ENCODE peak calls at places on chromosomes 2 and 18, in five cellular contexts. C, O, S, T and H are unnamed samples.

GRCh38 chr2:88868861-88869260 is 177.4 kb downstream of the RPIA start:
- DNase-seq in C (no peak), O (no peak), S (no peak), T (no peak), H (no peak)

GRCh38 chr2:160630801-160631590 is 137.4 kb upstream of the RBMS1 start:
- DNase-seq in C (no peak), O (peak; percentile 57), S (peak; percentile 31), T (no peak), H (peak; percentile 15)

GRCh38 chr2:226477221-226478120 is 322.1 kb downstream of the IRS1 start:
- DNase-seq in C (no peak), O (peak; percentile 21), S (no peak), T (no peak), H (peak; percentile 12)

GRCh38 chr2:81266106-81266505 is 961.6 kb upstream of the LRRTM1 start:
- DNase-seq in C (no peak), O (no peak), S (no peak), T (no peak), H (no peak)

GRCh38 chr2:122843503-122843902 is 1088.1 kb downstream of the TSN start:
- DNase-seq in C (no peak), O (no peak), S (no peak), T (no peak), H (peak; percentile 12)

GRCh38 chr2:196914867-196915465 is 11.5 kb downstream of the PGAP1 start:
- DNase-seq in C (no peak), O (no peak), S (no peak), T (no peak), H (no peak)

GRCh38 chr2:218329027-218329825 is 27.4 kb upstream of the CATIP start:
- DNase-seq in C (no peak), O (no peak), S (no peak), T (no peak), H (no peak)

GRCh38 chr2:173568054-173568453 is 213.4 kb downstream of the CDCA7 start:
- DNase-seq in C (no peak), O (peak; percentile 48), S (peak; percentile 30), T (no peak), H (no peak)

GRCh38 chr2:112182581-112183034 is 44.4 kb downstream of the FBLN7 start:
- DNase-seq in C (no peak), O (no peak), S (no peak), T (no peak), H (no peak)

GRCh38 chr2:232926448-232927040 is 56.5 kb downstream of the SNORC start:
- DNase-seq in C (no peak), O (no peak), S (no peak), T (no peak), H (peak; percentile 6)

GRCh38 chr2:218394298-218395089 is 5.2 kb upstream of the CTDSP1 start:
- DNase-seq in C (no peak), O (no peak), S (peak; percentile 31), T (peak; percentile 55), H (no peak)

GRCh38 chr2:26901326-26902183 is 53.6 kb downstream of the DPYSL5 start:
- DNase-seq in C (no peak), O (peak; percentile 7), S (peak; percentile 19), T (no peak), H (no peak)

GRCh38 chr18:14174706-14175085 is 42.5 kb upstream of the ZNF519 start:
- DNase-seq in C (no peak), O (no peak), S (no peak), T (no peak), H (no peak)

GRCh38 chr18:69528439-69528838 is 127.8 kb downstream of the DOK6 start:
- DNase-seq in C (peak; percentile 54), O (peak; percentile 25), S (peak; percentile 25), T (no peak), H (peak; percentile 75)

GRCh38 chr2:128637481-128638155 is 318.9 kb upstream of the HS6ST1 start:
- DNase-seq in C (no peak), O (no peak), S (no peak), T (no peak), H (no peak)

GRCh38 chr2:49021170-49021743 is 133.1 kb downstream of the FSHR start:
- DNase-seq in C (no peak), O (no peak), S (no peak), T (no peak), H (no peak)

GRCh38 chr2:32553829-32554432 is 73.9 kb upstream of the TTC27 start:
- DNase-seq in C (peak; percentile 67), O (peak; percentile 57), S (peak; percentile 78), T (no peak), H (peak; percentile 74)

GRCh38 chr2:170770008-170770303 is 222 bp upstream of the ERICH2 start:
- DNase-seq in C (no peak), O (no peak), S (no peak), T (no peak), H (no peak)

GRCh38 chr2:238728322-238729260 is 119.3 kb upstream of the TWIST2 start:
- DNase-seq in C (peak; percentile 41), O (peak; percentile 95), S (peak; percentile 48), T (peak; percentile 70), H (peak; percentile 75)

GRCh38 chr2:172113617-172114016 is 10.9 kb upstream of the DLX2 start:
- DNase-seq in C (peak; percentile 42), O (peak; percentile 75), S (peak; percentile 79), T (no peak), H (peak; percentile 55)

GRCh38 chr18:5746844-5747243 is 148.5 kb downstream of the TMEM200C start:
- DNase-seq in C (no peak), O (no peak), S (no peak), T (no peak), H (no peak)

GRCh38 chr2:190649798-190650390 is 1.0 kb downstream of the NAB1 start:
- DNase-seq in C (peak; percentile 56), O (peak; percentile 54), S (no peak), T (no peak), H (peak; percentile 57)

GRCh38 chr18:7566587-7567486 is at the start of gene PTPRM:
- DNase-seq in C (peak; percentile 78), O (peak; percentile 94), S (peak; percentile 83), T (peak; percentile 86), H (peak; percentile 72)

GRCh38 chr2:235011929-235012631 is 60.3 kb downstream of the SH3BP4 start:
- DNase-seq in C (no peak), O (no peak), S (no peak), T (no peak), H (no peak)

GRCh38 chr2:205680067-205680466 is 2.2 kb upstream of the NRP2 start:
- DNase-seq in C (peak; percentile 90), O (peak; percentile 86), S (peak; percentile 97), T (peak; percentile 73), H (peak; percentile 89)

GRCh38 chr2:180190851-180191250 is 183.8 kb upstream of the CWC22 start:
- DNase-seq in C (no peak), O (no peak), S (no peak), T (no peak), H (no peak)

GRCh38 chr2:180191352-180192124 is 184.4 kb upstream of the CWC22 start:
- DNase-seq in C (peak; percentile 13), O (peak; percentile 71), S (peak; percentile 66), T (no peak), H (peak; percentile 51)

GRCh38 chr2:180195847-180196246 is 188.8 kb upstream of the CWC22 start:
- DNase-seq in C (no peak), O (no peak), S (no peak), T (no peak), H (no peak)

GRCh38 chr2:180196419-180196977 is 189.4 kb upstream of the CWC22 start:
- DNase-seq in C (no peak), O (peak; percentile 42), S (no peak), T (no peak), H (peak; percentile 13)
- H3K4me3 ChIP-seq in C (no peak overlapping the region), O (no peak overlapping the region), S (no peak overlapping the region), T (no peak overlapping the region), H (no peak overlapping the region)

DNA sequence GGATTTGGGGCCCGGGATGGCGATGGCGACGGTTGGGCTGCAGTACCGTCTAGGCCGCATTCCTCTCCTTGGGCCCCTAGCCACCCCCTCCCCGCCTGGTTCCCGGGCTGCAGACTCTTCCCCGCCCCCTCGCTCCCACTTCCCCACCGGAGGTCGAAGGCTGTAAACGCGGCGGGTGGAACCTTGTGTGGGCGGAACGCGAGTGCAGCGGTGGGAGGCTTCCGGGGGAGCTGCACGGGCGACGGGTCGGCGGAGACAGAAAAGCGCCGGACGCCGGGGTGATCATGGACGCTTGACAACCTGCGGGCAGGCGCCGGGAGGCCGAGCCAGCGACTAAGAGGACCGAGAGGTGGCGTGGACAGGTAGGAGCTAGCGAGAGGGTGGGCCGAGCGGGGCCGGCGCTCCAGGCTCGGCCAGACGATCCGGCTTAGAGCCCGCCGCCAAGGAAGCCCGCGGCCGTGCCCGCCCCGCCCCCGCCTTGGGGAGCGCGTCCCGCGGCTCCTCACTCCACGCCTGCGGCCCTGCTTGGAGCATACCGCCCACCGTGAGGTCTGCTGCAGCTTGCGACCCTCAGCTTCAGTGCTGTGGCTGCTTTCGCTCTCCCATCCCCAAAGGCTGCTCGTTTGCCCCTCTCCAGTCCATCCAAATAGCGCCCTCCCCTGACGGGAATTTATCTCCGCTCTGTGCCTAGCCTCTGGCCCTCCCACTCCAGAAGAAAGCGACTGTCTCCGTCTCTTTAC is at the start of gene COPS7B:
- DNase-seq in C (peak; percentile 84), O (peak; percentile 92), S (peak; percentile 85), T (peak; percentile 60), H (peak; percentile 83)
- TF ChIP-seq CTCF in C (peak; percentile 52), O (peak; percentile 28), S (peak; percentile 72), T (peak; percentile 8), H (peak; percentile 47)

GRCh38 chr2:74486141-74486540 is 3.3 kb downstream of the TTC31 start:
- DNase-seq in C (no peak), O (no peak), S (no peak), T (no peak), H (no peak)

GRCh38 chr2:74493546-74493945 is 5.9 kb downstream of the LBX2 start:
- DNase-seq in C (no peak), O (no peak), S (no peak), T (no peak), H (no peak)

GRCh38 chr2:74491671-74492544 is 7.5 kb downstream of the LBX2 start:
- DNase-seq in C (no peak), O (no peak), S (no peak), T (no peak), H (no peak)

GRCh38 chr2:74489906-74490305 is 7.0 kb downstream of the TTC31 start:
- DNase-seq in C (no peak), O (no peak), S (no peak), T (no peak), H (no peak)

GRCh38 chr2:74488643-74489481 is 6.0 kb downstream of the TTC31 start:
- DNase-seq in C (no peak), O (no peak), S (no peak), T (no peak), H (no peak)
- H3K4me3 ChIP-seq in C (no peak overlapping the region), O (no peak overlapping the region), S (no peak overlapping the region), T (no peak overlapping the region), H (no peak overlapping the region)

DNA sequence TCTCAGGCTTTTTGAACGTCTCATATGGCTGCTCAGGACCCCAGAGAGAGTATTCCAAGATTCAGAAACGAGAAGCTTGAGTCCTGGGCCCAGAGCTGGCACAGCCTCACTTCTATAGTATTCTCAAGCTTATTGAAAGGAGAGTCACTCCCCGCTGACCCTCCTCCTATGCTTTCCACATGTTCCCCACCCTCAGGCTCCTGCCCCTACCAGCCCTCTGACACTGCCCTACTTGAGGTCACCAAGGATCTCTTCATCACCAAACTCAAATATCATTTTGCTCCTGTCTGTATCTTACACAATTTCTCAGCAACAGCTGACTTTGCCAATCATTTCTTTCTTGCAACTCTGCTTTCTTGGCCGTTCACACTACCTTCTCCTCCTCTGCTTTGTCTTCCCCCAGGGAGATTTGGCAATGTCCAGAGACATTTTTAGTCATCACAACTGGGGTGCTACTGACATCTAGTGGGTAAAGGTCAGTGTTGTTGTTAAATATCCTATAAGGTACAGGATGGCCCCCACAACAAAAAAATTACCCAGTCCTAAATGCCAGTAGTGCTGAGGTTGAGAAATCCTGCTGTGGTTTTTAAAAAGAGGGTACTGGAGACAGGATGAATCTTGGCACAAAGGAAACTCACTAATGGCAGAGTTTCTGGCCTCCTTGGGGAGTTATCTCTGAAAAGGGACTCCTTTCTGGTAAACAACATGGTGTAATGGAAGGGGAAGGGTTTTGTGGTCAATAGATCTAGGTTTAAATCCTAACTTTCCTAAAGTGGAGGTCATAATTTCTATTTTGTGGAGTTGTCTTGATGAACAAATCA is 26.9 kb upstream of the INSIG2 start:
- DNase-seq in C (peak; percentile 67), O (peak; percentile 60), S (peak; percentile 90), T (no peak), H (peak; percentile 80)
- TF ChIP-seq CTCF in C (peak; percentile 45), O (peak; percentile 24), S (peak; percentile 64), T (no peak), H (peak; percentile 48)